ENCODE peak calls at places on chromosomes 5 and 9, in five cellular contexts. One of them, this sample, is unnamed.

GRCh38 chr9:107749787-107750444 is 260.3 kb upstream of the KLF4 start:
- DNase-seq in AG09309: peak
- DNase-seq in BE2C: peak
- DNase-seq in ovary: peak
- DNase-seq in cardiac muscle cell: peak
- DNase-seq in this sample: peak

GRCh38 chr5:149618581-149619248 is 37.4 kb downstream of the ARHGEF37 start:
- DNase-seq in BE2C: peak
- DNase-seq in ovary: no peak
- DNase-seq in cardiac muscle cell: peak
- DNase-seq in AG09309: no peak
- DNase-seq in this sample: no peak

GRCh38 chr5:133746834-133747233 is 134.5 kb upstream of the FSTL4 start:
- DNase-seq in cardiac muscle cell: no peak
- DNase-seq in ovary: no peak
- DNase-seq in AG09309: no peak
- DNase-seq in BE2C: peak
- DNase-seq in this sample: no peak

GRCh38 chr5:78779771-78780616 is 131.4 kb upstream of the LHFPL2 start:
- DNase-seq in cardiac muscle cell: peak
- DNase-seq in BE2C: no peak
- DNase-seq in AG09309: peak
- DNase-seq in ovary: no peak
- DNase-seq in this sample: no peak

GRCh38 chr5:34684281-34684979 is 28.3 kb downstream of the RAI14 start:
- DNase-seq in AG09309: no peak
- DNase-seq in cardiac muscle cell: peak
- DNase-seq in BE2C: no peak
- DNase-seq in ovary: no peak
- DNase-seq in this sample: peak

GRCh38 chr5:14187660-14188059 is 44.5 kb downstream of the TRIO start:
- DNase-seq in AG09309: no peak
- DNase-seq in cardiac muscle cell: peak
- DNase-seq in ovary: no peak
- DNase-seq in BE2C: no peak
- DNase-seq in this sample: no peak

GRCh38 chr9:134172198-134173126 is 8.1 kb upstream of the RNU6ATAC start:
- DNase-seq in cardiac muscle cell: no peak
- DNase-seq in ovary: no peak
- DNase-seq in AG09309: no peak
- DNase-seq in BE2C: no peak
- DNase-seq in this sample: no peak

GRCh38 chr5:133369161-133369783 is 243.1 kb downstream of the FSTL4 start:
- DNase-seq in ovary: no peak
- DNase-seq in cardiac muscle cell: no peak
- DNase-seq in BE2C: no peak
- DNase-seq in AG09309: no peak
- DNase-seq in this sample: no peak

GRCh38 chr5:109693535-109694152 is 3.9 kb downstream of the MAN2A1 start:
- DNase-seq in AG09309: no peak
- DNase-seq in ovary: no peak
- DNase-seq in BE2C: no peak
- DNase-seq in cardiac muscle cell: peak
- DNase-seq in this sample: no peak

DNA sequence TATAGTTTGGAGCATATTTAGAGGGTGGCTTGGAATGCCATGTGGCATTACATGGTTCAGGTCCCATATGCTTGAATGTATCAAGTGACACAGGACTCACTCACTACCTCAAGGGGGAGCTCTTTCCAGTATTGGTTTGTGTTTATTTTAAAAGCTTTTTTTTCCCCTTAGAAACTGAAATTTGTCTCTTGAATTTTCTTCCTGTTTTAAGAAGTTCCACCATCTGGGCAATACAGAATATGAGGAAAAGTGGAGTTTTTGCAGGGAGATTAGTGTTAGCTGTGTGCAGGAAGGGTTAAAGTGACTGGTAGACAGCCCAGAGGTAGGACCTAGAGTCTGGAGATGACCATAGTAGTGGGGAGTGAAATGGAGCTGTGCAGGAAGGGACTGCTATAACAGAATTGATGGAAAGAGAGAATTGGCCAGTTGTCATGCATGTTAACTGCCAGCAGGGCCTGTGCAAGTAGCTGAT is 36.6 kb downstream of the CTNNA1 start:
- DNase-seq in AG09309: no peak
- DNase-seq in ovary: no peak
- DNase-seq in BE2C: peak
- DNase-seq in cardiac muscle cell: peak
- DNase-seq in this sample: no peak
- TF ChIP-seq CTCF in AG09309: peak
- TF ChIP-seq CTCF in ovary: no peak
- TF ChIP-seq CTCF in BE2C: peak
- TF ChIP-seq CTCF in cardiac muscle cell: peak
- TF ChIP-seq CTCF in this sample: peak

DNA sequence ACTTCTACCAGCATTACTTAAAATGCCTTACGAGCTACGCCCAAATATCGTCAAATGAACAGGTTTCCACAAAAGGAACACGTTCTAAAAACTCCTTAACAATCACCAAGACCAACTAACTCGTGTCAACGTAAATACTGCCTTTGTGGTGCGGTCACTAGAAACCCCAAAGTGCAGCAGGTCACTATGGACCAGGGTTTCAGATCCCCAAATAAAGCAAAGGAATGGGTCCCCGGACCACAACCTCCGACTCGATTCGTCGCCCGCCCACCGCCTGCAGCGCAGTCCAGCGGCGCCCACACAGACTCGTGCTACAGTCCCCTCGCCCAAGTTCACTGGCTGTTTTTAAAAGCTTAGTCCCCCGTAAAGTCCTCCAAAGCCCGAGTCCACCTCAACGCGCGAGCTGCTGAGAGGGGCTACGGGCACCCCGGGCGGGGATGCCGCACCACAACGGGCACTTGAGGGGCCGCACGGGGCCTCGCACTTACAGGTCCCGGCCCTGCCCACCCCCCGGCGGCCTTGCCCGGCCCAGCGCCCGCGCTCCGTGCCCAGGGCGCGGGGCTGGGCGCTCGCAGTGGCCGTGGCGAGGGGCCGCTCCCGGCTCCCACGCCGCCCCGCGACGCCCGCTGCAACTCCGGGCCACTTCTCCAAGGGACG is 1.1 kb downstream of the NFIB start:
- DNase-seq in AG09309: no peak
- DNase-seq in cardiac muscle cell: no peak
- DNase-seq in ovary: peak
- DNase-seq in BE2C: peak
- DNase-seq in this sample: no peak
- H3K4me3 ChIP-seq in AG09309: no peak
- H3K4me3 ChIP-seq in cardiac muscle cell: peak
- H3K4me3 ChIP-seq in ovary: peak
- H3K4me3 ChIP-seq in BE2C: peak
- H3K4me3 ChIP-seq in this sample: peak

GRCh38 chr5:42750507-42750906 is 6.1 kb upstream of the CCDC152 start:
- DNase-seq in cardiac muscle cell: no peak
- DNase-seq in BE2C: no peak
- DNase-seq in ovary: no peak
- DNase-seq in AG09309: no peak
- DNase-seq in this sample: no peak

GRCh38 chr5:42749020-42749419 is 7.6 kb upstream of the CCDC152 start:
- DNase-seq in ovary: no peak
- DNase-seq in AG09309: no peak
- DNase-seq in BE2C: no peak
- DNase-seq in cardiac muscle cell: no peak
- DNase-seq in this sample: no peak

GRCh38 chr5:42745856-42746255 is 10.8 kb upstream of the CCDC152 start:
- DNase-seq in AG09309: no peak
- DNase-seq in cardiac muscle cell: no peak
- DNase-seq in ovary: no peak
- DNase-seq in BE2C: no peak
- DNase-seq in this sample: no peak

GRCh38 chr5:42740920-42741319 is 15.7 kb upstream of the CCDC152 start:
- DNase-seq in BE2C: no peak
- DNase-seq in AG09309: no peak
- DNase-seq in cardiac muscle cell: no peak
- DNase-seq in ovary: no peak
- DNase-seq in this sample: no peak

DNA sequence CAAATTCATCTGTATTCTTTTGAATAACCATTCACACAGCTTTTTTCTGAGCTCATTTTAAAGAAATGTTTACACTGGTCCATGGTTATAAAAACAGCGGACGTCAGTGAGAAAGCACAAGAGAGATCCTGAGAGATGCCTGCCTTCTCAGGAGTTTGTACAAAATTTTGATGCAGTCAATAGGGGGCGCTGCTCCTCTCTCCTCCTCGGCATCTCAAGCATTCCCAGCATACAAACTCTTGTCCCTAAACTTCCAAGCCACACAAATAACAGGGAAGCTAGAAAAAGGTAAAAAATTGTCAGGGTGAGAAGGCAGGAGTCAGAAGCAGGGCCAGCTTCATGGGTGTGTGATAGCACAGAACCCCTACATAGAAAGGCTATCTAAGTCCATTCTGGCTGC is 11.2 kb upstream of the CCDC152 start:
- DNase-seq in AG09309: no peak
- DNase-seq in BE2C: no peak
- DNase-seq in cardiac muscle cell: peak
- DNase-seq in ovary: no peak
- DNase-seq in this sample: no peak
- TF ChIP-seq CTCF in AG09309: peak
- TF ChIP-seq CTCF in BE2C: no peak
- TF ChIP-seq CTCF in cardiac muscle cell: peak
- TF ChIP-seq CTCF in ovary: no peak
- TF ChIP-seq CTCF in this sample: peak

DNA sequence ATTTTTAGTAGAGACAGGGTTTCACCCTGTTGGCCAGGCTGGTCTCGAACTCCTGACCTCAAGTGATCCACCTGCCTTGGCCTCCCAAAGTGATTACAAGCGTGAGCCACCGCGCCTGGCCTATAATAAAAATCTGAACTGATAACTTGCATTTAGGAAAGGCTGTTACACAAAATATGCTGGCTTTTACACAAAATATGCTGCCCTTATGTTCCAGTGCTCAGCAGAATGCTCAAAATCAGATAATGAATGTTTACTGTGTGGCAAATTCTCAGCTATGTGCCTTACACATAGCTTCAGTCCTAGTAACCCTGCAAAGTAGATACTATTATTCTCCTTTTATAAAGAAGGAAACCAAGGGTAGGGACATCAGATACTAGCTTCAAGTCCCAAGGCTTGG is 141.3 kb upstream of the MSX2 start:
- DNase-seq in ovary: no peak
- DNase-seq in AG09309: no peak
- DNase-seq in cardiac muscle cell: no peak
- DNase-seq in BE2C: no peak
- DNase-seq in this sample: no peak
- H3K4me3 ChIP-seq in ovary: no peak
- H3K4me3 ChIP-seq in AG09309: no peak
- H3K4me3 ChIP-seq in cardiac muscle cell: no peak
- H3K4me3 ChIP-seq in BE2C: no peak
- H3K4me3 ChIP-seq in this sample: no peak

GRCh38 chr5:135830384-135831275 is 3.8 kb upstream of the SLC25A48 start:
- DNase-seq in ovary: no peak
- DNase-seq in cardiac muscle cell: no peak
- DNase-seq in BE2C: no peak
- DNase-seq in AG09309: no peak
- DNase-seq in this sample: no peak
- TF ChIP-seq CTCF in ovary: no peak
- TF ChIP-seq CTCF in cardiac muscle cell: no peak
- TF ChIP-seq CTCF in BE2C: no peak
- TF ChIP-seq CTCF in AG09309: no peak
- TF ChIP-seq CTCF in this sample: no peak

GRCh38 chr5:141560725-141561483 is 57.9 kb downstream of the DIAPH1 start:
- DNase-seq in ovary: peak
- DNase-seq in AG09309: peak
- DNase-seq in BE2C: peak
- DNase-seq in cardiac muscle cell: peak
- DNase-seq in this sample: peak

GRCh38 chr5:141558150-141558549 is 60.6 kb downstream of the DIAPH1 start:
- DNase-seq in cardiac muscle cell: peak
- DNase-seq in AG09309: no peak
- DNase-seq in ovary: no peak
- DNase-seq in BE2C: no peak
- DNase-seq in this sample: no peak

GRCh38 chr5:141560141-141560540 is 58.7 kb downstream of the DIAPH1 start:
- DNase-seq in BE2C: no peak
- DNase-seq in AG09309: no peak
- DNase-seq in ovary: no peak
- DNase-seq in cardiac muscle cell: peak
- DNase-seq in this sample: no peak

GRCh38 chr5:141559481-141559880 is 59.3 kb downstream of the DIAPH1 start:
- DNase-seq in ovary: no peak
- DNase-seq in BE2C: no peak
- DNase-seq in cardiac muscle cell: peak
- DNase-seq in AG09309: peak
- DNase-seq in this sample: no peak

GRCh38 chr5:141557681-141558136 is 61.1 kb downstream of the DIAPH1 start:
- DNase-seq in BE2C: peak
- DNase-seq in ovary: peak
- DNase-seq in AG09309: peak
- DNase-seq in cardiac muscle cell: peak
- DNase-seq in this sample: peak
- H3K4me3 ChIP-seq in BE2C: peak
- H3K4me3 ChIP-seq in ovary: no peak
- H3K4me3 ChIP-seq in AG09309: peak
- H3K4me3 ChIP-seq in cardiac muscle cell: peak
- H3K4me3 ChIP-seq in this sample: peak

GRCh38 chr9:18142964-18143363 is 331.0 kb upstream of the ADAMTSL1 start:
- DNase-seq in ovary: no peak
- DNase-seq in BE2C: no peak
- DNase-seq in cardiac muscle cell: peak
- DNase-seq in AG09309: no peak
- DNase-seq in this sample: no peak
- TF ChIP-seq CTCF in ovary: no peak
- TF ChIP-seq CTCF in BE2C: no peak
- TF ChIP-seq CTCF in cardiac muscle cell: peak
- TF ChIP-seq CTCF in AG09309: peak
- TF ChIP-seq CTCF in this sample: no peak

This sample was measured in thoracic aorta.